ENCODE peak calls at places on chromosomes 6 and 20, in nine cellular contexts. One of them, this sample, is unnamed.

GRCh38 chr20:41392871-41393704 is 26.5 kb upstream of the EMILIN3 start:
- DNase-seq in stomach: peak; percentile 32
- DNase-seq in ovary: peak; percentile 79
- DNase-seq in HepG2: no peak
- DNase-seq in transverse colon: no peak
- DNase-seq in GM12878: no peak
- DNase-seq in tibial nerve: peak; percentile 81
- DNase-seq in sigmoid colon: peak; percentile 88
- DNase-seq in H1: no peak
- DNase-seq in this sample: no peak

GRCh38 chr20:58906894-58907293 is 54.4 kb downstream of the GNAS start:
- DNase-seq in stomach: peak; percentile 57
- DNase-seq in ovary: no peak
- DNase-seq in HepG2: no peak
- DNase-seq in transverse colon: no peak
- DNase-seq in GM12878: no peak
- DNase-seq in tibial nerve: no peak
- DNase-seq in sigmoid colon: no peak
- DNase-seq in H1: no peak
- DNase-seq in this sample: no peak

GRCh38 chr6:147508073-147508870 is at the start of gene SAMD5:
- DNase-seq in stomach: peak; percentile 65
- DNase-seq in ovary: peak; percentile 69
- DNase-seq in HepG2: peak; percentile 4
- DNase-seq in transverse colon: peak; percentile 74
- DNase-seq in GM12878: no peak
- DNase-seq in tibial nerve: no peak
- DNase-seq in sigmoid colon: peak; percentile 70
- DNase-seq in H1: peak; percentile 74
- DNase-seq in this sample: no peak

GRCh38 chr6:6820688-6821238 is 232.2 kb downstream of the LY86 start:
- DNase-seq in stomach: peak; percentile 74
- DNase-seq in ovary: no peak
- DNase-seq in HepG2: no peak
- DNase-seq in transverse colon: peak; percentile 82
- DNase-seq in GM12878: no peak
- DNase-seq in tibial nerve: no peak
- DNase-seq in sigmoid colon: no peak
- DNase-seq in H1: no peak
- DNase-seq in this sample: no peak

GRCh38 chr6:5466459-5466858 is 205.1 kb downstream of the FARS2 start:
- DNase-seq in stomach: no peak
- DNase-seq in ovary: no peak
- DNase-seq in HepG2: no peak
- DNase-seq in transverse colon: no peak
- DNase-seq in GM12878: no peak
- DNase-seq in tibial nerve: no peak
- DNase-seq in sigmoid colon: no peak
- DNase-seq in H1: no peak
- DNase-seq in this sample: no peak

GRCh38 chr6:139570166-139570565 is 195.7 kb upstream of the CITED2 start:
- DNase-seq in stomach: no peak
- DNase-seq in ovary: no peak
- DNase-seq in HepG2: no peak
- DNase-seq in transverse colon: no peak
- DNase-seq in GM12878: no peak
- DNase-seq in tibial nerve: no peak
- DNase-seq in sigmoid colon: no peak
- DNase-seq in H1: no peak
- DNase-seq in this sample: no peak

GRCh38 chr6:13526339-13526717 is 38.9 kb upstream of the GFOD1 start:
- DNase-seq in stomach: no peak
- DNase-seq in ovary: no peak
- DNase-seq in HepG2: no peak
- DNase-seq in transverse colon: no peak
- DNase-seq in GM12878: no peak
- DNase-seq in tibial nerve: no peak
- DNase-seq in sigmoid colon: no peak
- DNase-seq in H1: no peak
- DNase-seq in this sample: no peak

GRCh38 chr6:25630508-25631229 is 21.3 kb upstream of the SCGN start:
- DNase-seq in stomach: no peak
- DNase-seq in ovary: no peak
- DNase-seq in HepG2: no peak
- DNase-seq in transverse colon: no peak
- DNase-seq in GM12878: no peak
- DNase-seq in tibial nerve: no peak
- DNase-seq in sigmoid colon: no peak
- DNase-seq in H1: no peak
- DNase-seq in this sample: no peak

GRCh38 chr6:53268858-53269608 is 79.7 kb downstream of the ELOVL5 start:
- DNase-seq in stomach: no peak
- DNase-seq in ovary: no peak
- DNase-seq in HepG2: no peak
- DNase-seq in transverse colon: no peak
- DNase-seq in GM12878: no peak
- DNase-seq in tibial nerve: no peak
- DNase-seq in sigmoid colon: no peak
- DNase-seq in H1: no peak
- DNase-seq in this sample: no peak

GRCh38 chr6:53264915-53265615 is 83.7 kb downstream of the ELOVL5 start:
- DNase-seq in stomach: no peak
- DNase-seq in ovary: no peak
- DNase-seq in HepG2: no peak
- DNase-seq in transverse colon: no peak
- DNase-seq in GM12878: no peak
- DNase-seq in tibial nerve: no peak
- DNase-seq in sigmoid colon: no peak
- DNase-seq in H1: no peak
- DNase-seq in this sample: no peak

GRCh38 chr6:53266553-53267090 is 82.1 kb downstream of the ELOVL5 start:
- DNase-seq in stomach: no peak
- DNase-seq in ovary: no peak
- DNase-seq in HepG2: no peak
- DNase-seq in transverse colon: no peak
- DNase-seq in GM12878: no peak
- DNase-seq in tibial nerve: no peak
- DNase-seq in sigmoid colon: no peak
- DNase-seq in H1: no peak
- DNase-seq in this sample: no peak

GRCh38 chr6:53273356-53273755 is 75.4 kb downstream of the ELOVL5 start:
- DNase-seq in stomach: no peak
- DNase-seq in ovary: no peak
- DNase-seq in HepG2: no peak
- DNase-seq in transverse colon: no peak
- DNase-seq in GM12878: no peak
- DNase-seq in tibial nerve: no peak
- DNase-seq in sigmoid colon: no peak
- DNase-seq in H1: no peak
- DNase-seq in this sample: no peak

GRCh38 chr6:53269827-53270226 is 78.9 kb downstream of the ELOVL5 start:
- DNase-seq in stomach: no peak
- DNase-seq in ovary: no peak
- DNase-seq in HepG2: no peak
- DNase-seq in transverse colon: no peak
- DNase-seq in GM12878: no peak
- DNase-seq in tibial nerve: no peak
- DNase-seq in sigmoid colon: no peak
- DNase-seq in H1: no peak
- DNase-seq in this sample: no peak
- TF ChIP-seq EP300 in stomach: no peak
- TF ChIP-seq EP300 in ovary: no peak
- TF ChIP-seq EP300 in HepG2: no peak
- TF ChIP-seq EP300 in transverse colon: no peak
- TF ChIP-seq EP300 in GM12878: no peak
- TF ChIP-seq EP300 in tibial nerve: no peak
- TF ChIP-seq EP300 in sigmoid colon: no peak
- TF ChIP-seq EP300 in H1: no peak
- TF ChIP-seq EP300 in this sample: no peak

GRCh38 chr20:36926653-36927200 is 24.8 kb downstream of the SAMHD1 start:
- DNase-seq in stomach: no peak
- DNase-seq in ovary: no peak
- DNase-seq in HepG2: no peak
- DNase-seq in transverse colon: no peak
- DNase-seq in GM12878: no peak
- DNase-seq in tibial nerve: no peak
- DNase-seq in sigmoid colon: no peak
- DNase-seq in H1: no peak
- DNase-seq in this sample: no peak

GRCh38 chr20:36927704-36928103 is 23.8 kb downstream of the SAMHD1 start:
- DNase-seq in stomach: no peak
- DNase-seq in ovary: no peak
- DNase-seq in HepG2: peak; percentile 80
- DNase-seq in transverse colon: no peak
- DNase-seq in GM12878: no peak
- DNase-seq in tibial nerve: no peak
- DNase-seq in sigmoid colon: no peak
- DNase-seq in H1: no peak
- DNase-seq in this sample: no peak

GRCh38 chr20:36932476-36933426 is 18.8 kb downstream of the SAMHD1 start:
- DNase-seq in stomach: no peak
- DNase-seq in ovary: no peak
- DNase-seq in HepG2: peak; percentile 76
- DNase-seq in transverse colon: no peak
- DNase-seq in GM12878: no peak
- DNase-seq in tibial nerve: no peak
- DNase-seq in sigmoid colon: no peak
- DNase-seq in H1: no peak
- DNase-seq in this sample: peak; percentile 49

GRCh38 chr20:36929290-36929689 is 22.2 kb downstream of the SAMHD1 start:
- DNase-seq in stomach: no peak
- DNase-seq in ovary: no peak
- DNase-seq in HepG2: no peak
- DNase-seq in transverse colon: no peak
- DNase-seq in GM12878: no peak
- DNase-seq in tibial nerve: no peak
- DNase-seq in sigmoid colon: no peak
- DNase-seq in H1: no peak
- DNase-seq in this sample: peak; percentile 55

DNA sequence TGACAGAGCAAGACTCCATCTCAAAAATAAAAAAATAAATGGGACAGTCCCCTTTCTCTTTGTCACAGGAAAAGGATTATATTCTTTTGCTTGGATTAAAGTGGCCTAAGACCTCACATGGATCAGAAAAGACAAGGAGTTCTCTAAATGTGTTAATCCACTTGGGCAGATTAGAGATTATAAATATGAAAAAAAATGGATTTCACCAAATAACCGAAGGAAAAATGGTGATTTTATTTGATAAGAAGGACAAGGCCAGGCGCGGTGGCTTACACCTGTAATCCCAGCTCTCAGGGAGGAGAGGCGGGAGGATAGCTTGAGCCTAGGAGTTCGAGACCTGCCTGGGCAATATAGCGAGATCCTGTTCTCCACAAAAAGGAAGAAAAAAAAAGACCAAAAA is 21.8 kb downstream of the SAMHD1 start:
- DNase-seq in stomach: no peak
- DNase-seq in ovary: no peak
- DNase-seq in HepG2: no peak
- DNase-seq in transverse colon: no peak
- DNase-seq in GM12878: no peak
- DNase-seq in tibial nerve: no peak
- DNase-seq in sigmoid colon: no peak
- DNase-seq in H1: no peak
- DNase-seq in this sample: peak; percentile 53
- H3K36me3 ChIP-seq in stomach: peaks cover 100% of the 10 kb centered on the region
- H3K36me3 ChIP-seq in ovary: no peaks in the 10 kb centered on the region
- H3K36me3 ChIP-seq in HepG2: peaks cover 2% of the 10 kb centered on the region
- H3K36me3 ChIP-seq in transverse colon: no peaks in the 10 kb centered on the region
- H3K36me3 ChIP-seq in GM12878: peaks cover 4% of the 10 kb centered on the region
- H3K36me3 ChIP-seq in tibial nerve: peaks cover 9% of the 10 kb centered on the region
- H3K36me3 ChIP-seq in sigmoid colon: no peaks in the 10 kb centered on the region
- H3K36me3 ChIP-seq in H1: peaks cover 3% of the 10 kb centered on the region
- H3K36me3 ChIP-seq in this sample: peaks cover 76% of the 10 kb centered on the region

GRCh38 chr6:167664678-167665445 is 161.8 kb upstream of the AFDN start:
- DNase-seq in stomach: no peak
- DNase-seq in ovary: no peak
- DNase-seq in HepG2: no peak
- DNase-seq in transverse colon: no peak
- DNase-seq in GM12878: no peak
- DNase-seq in tibial nerve: no peak
- DNase-seq in sigmoid colon: no peak
- DNase-seq in H1: no peak
- DNase-seq in this sample: no peak

GRCh38 chr6:167663784-167664432 is 162.8 kb upstream of the AFDN start:
- DNase-seq in stomach: peak; percentile 66
- DNase-seq in ovary: no peak
- DNase-seq in HepG2: no peak
- DNase-seq in transverse colon: peak; percentile 40
- DNase-seq in GM12878: no peak
- DNase-seq in tibial nerve: no peak
- DNase-seq in sigmoid colon: no peak
- DNase-seq in H1: no peak
- DNase-seq in this sample: no peak

GRCh38 chr6:167667204-167668018 is 159.3 kb upstream of the AFDN start:
- DNase-seq in stomach: no peak
- DNase-seq in ovary: no peak
- DNase-seq in HepG2: no peak
- DNase-seq in transverse colon: no peak
- DNase-seq in GM12878: no peak
- DNase-seq in tibial nerve: no peak
- DNase-seq in sigmoid colon: no peak
- DNase-seq in H1: no peak
- DNase-seq in this sample: no peak

GRCh38 chr6:167666571-167667203 is 160.0 kb upstream of the AFDN start:
- DNase-seq in stomach: no peak
- DNase-seq in ovary: no peak
- DNase-seq in HepG2: no peak
- DNase-seq in transverse colon: no peak
- DNase-seq in GM12878: no peak
- DNase-seq in tibial nerve: no peak
- DNase-seq in sigmoid colon: no peak
- DNase-seq in H1: no peak
- DNase-seq in this sample: peak; percentile 39

GRCh38 chr6:167665698-167666380 is 160.9 kb upstream of the AFDN start:
- DNase-seq in stomach: no peak
- DNase-seq in ovary: no peak
- DNase-seq in HepG2: no peak
- DNase-seq in transverse colon: no peak
- DNase-seq in GM12878: no peak
- DNase-seq in tibial nerve: no peak
- DNase-seq in sigmoid colon: no peak
- DNase-seq in H1: no peak
- DNase-seq in this sample: no peak
- H3K9me3 ChIP-seq in stomach: no peaks in the 10 kb centered on the region
- H3K9me3 ChIP-seq in ovary: no peaks in the 10 kb centered on the region
- H3K9me3 ChIP-seq in HepG2: no peaks in the 10 kb centered on the region
- H3K9me3 ChIP-seq in transverse colon: no peaks in the 10 kb centered on the region
- H3K9me3 ChIP-seq in GM12878: no peaks in the 10 kb centered on the region
- H3K9me3 ChIP-seq in tibial nerve: no peaks in the 10 kb centered on the region
- H3K9me3 ChIP-seq in sigmoid colon: no peaks in the 10 kb centered on the region
- H3K9me3 ChIP-seq in H1: no peaks in the 10 kb centered on the region
- H3K9me3 ChIP-seq in this sample: no peaks in the 10 kb centered on the region

DNA sequence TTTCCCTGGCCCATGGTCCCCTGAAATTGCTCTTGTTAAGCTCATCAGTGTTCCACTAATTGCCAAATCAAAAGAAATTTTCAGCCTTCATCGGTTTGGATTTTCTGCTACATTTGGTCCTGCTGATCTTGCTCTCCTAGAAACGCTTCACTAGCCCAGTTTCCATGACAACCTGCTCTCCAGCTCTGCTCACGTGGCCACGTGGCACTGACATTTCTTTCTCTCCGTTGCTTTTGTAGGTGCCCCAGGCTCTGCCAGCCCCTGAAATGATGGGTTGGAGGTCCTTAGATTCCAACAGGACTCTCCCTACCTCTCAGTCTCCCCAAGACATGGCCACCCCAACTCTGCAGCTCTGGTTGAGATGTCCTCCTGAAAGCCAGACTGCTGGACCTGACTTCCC is 45.8 kb upstream of the NNAT start:
- DNase-seq in stomach: no peak
- DNase-seq in ovary: no peak
- DNase-seq in HepG2: no peak
- DNase-seq in transverse colon: no peak
- DNase-seq in GM12878: no peak
- DNase-seq in tibial nerve: no peak
- DNase-seq in sigmoid colon: peak; percentile 24
- DNase-seq in H1: no peak
- DNase-seq in this sample: no peak
- TF ChIP-seq EP300 in stomach: no peak
- TF ChIP-seq EP300 in ovary: no peak
- TF ChIP-seq EP300 in HepG2: no peak
- TF ChIP-seq EP300 in transverse colon: no peak
- TF ChIP-seq EP300 in GM12878: no peak
- TF ChIP-seq EP300 in tibial nerve: no peak
- TF ChIP-seq EP300 in sigmoid colon: no peak
- TF ChIP-seq EP300 in H1: no peak
- TF ChIP-seq EP300 in this sample: no peak

This sample was measured in suprapubic skin.